ENCODE peak calls at places on chromosomes 2 and 18, in ten cellular contexts. Y, G, C, E, O, Z, W, T, J and K are unnamed samples.

GRCh38 chr2:176122633-176123482 is at the start of gene HOXD9:
- DNase-seq in Y (no peak), G (no peak), C (no peak), E (no peak), O (no peak), Z (peak; percentile 91), W (no peak), T (no peak), J (no peak), K (no peak)

GRCh38 chr2:222670191-222671038 is 1.0 kb upstream of the MOGAT1 start:
- DNase-seq in Y (no peak), G (no peak), C (no peak), E (no peak), O (no peak), Z (no peak), W (no peak), T (no peak), J (no peak), K (no peak)

GRCh38 chr18:2974731-2975130 is 38.2 kb downstream of the LPIN2 start:
- DNase-seq in Y (no peak), G (no peak), C (no peak), E (no peak), O (no peak), Z (no peak), W (no peak), T (no peak), J (no peak), K (no peak)

GRCh38 chr2:240232264-240232915 is 91.9 kb upstream of the OTOS start:
- DNase-seq in Y (no peak), G (no peak), C (no peak), E (no peak), O (peak; percentile 39), Z (no peak), W (no peak), T (no peak), J (no peak), K (no peak)

GRCh38 chr2:6943971-6944370 is 26.8 kb downstream of the RNF144A start:
- DNase-seq in Y (no peak), G (no peak), C (no peak), E (no peak), O (no peak), Z (no peak), W (peak; percentile 25), T (no peak), J (no peak), K (no peak)

GRCh38 chr2:85062565-85062964 is 70.6 kb upstream of the TCF7L1 start:
- DNase-seq in Y (peak; percentile 90), G (no peak), C (no peak), E (no peak), O (no peak), Z (no peak), W (no peak), T (no peak), J (no peak), K (no peak)

GRCh38 chr2:51153236-51153635 is 121.3 kb upstream of the NRXN1 start:
- DNase-seq in Y (no peak), G (no peak), C (no peak), E (no peak), O (no peak), Z (no peak), W (no peak), T (no peak), J (no peak), K (no peak)

GRCh38 chr2:114700440-114700839 is 258.0 kb downstream of the DPP10 start:
- DNase-seq in Y (no peak), G (no peak), C (no peak), E (no peak), O (no peak), Z (no peak), W (no peak), T (no peak), J (no peak), K (no peak)

GRCh38 chr2:236795861-236796219 is 226.2 kb downstream of the ACKR3 start:
- DNase-seq in Y (no peak), G (no peak), C (no peak), E (no peak), O (no peak), Z (no peak), W (no peak), T (no peak), J (no peak), K (no peak)

GRCh38 chr18:79625924-79626561 is 53.6 kb upstream of the CTDP1 start:
- DNase-seq in Y (no peak), G (no peak), C (no peak), E (no peak), O (no peak), Z (no peak), W (no peak), T (no peak), J (no peak), K (no peak)

GRCh38 chr2:69768217-69768616 is 26.3 kb downstream of the ANXA4 start:
- DNase-seq in Y (no peak), G (no peak), C (peak; percentile 35), E (peak; percentile 51), O (no peak), Z (no peak), W (no peak), T (no peak), J (no peak), K (no peak)

GRCh38 chr2:154386186-154386585 is 312.3 kb upstream of the KCNJ3 start:
- DNase-seq in Y (no peak), G (no peak), C (no peak), E (no peak), O (no peak), Z (no peak), W (no peak), T (no peak), J (no peak), K (no peak)

GRCh38 chr2:129240061-129240460 is 739.4 kb upstream of the RAB6C start:
- DNase-seq in Y (no peak), G (no peak), C (no peak), E (no peak), O (no peak), Z (no peak), W (no peak), T (no peak), J (no peak), K (no peak)

DNA sequence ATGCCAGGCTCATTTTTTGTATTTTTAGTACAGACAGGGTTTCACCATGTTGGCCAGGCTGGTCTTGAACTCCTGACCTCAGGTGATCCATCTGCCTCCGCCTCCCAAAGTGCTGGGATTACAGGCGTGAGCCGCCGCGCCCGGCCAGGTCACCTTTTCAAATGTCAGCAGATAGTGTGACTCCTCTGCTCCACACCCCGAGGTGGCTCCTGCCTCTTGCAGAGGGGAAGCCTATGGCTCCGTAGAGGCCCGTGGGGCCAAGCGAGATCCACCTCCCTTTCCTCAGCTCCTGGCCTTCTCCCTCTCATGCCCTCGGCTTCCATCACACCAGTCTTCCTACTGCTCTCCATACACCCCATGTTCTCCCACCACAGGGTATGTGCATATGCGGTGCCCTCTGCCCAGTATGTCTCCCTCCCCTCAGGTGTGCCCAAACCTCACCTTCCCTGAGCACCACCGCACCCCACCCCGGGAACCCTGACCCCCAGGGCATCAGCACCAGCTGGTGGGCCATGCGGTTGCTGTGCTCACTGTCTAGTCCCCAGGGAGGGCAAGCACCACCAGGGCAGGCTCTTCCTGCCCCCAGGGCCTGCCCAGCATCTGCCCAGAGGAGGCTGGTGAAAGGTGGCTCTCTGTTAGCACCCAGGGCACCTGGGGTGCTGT is 10.7 kb downstream of the GPR17 start:
- DNase-seq in Y (no peak), G (peak; percentile 42), C (no peak), E (no peak), O (peak; percentile 30), Z (no peak), W (no peak), T (no peak), J (no peak), K (no peak)
- H3K4me3 ChIP-seq in Y (no peak overlapping the region), G (no peak overlapping the region), C (no peak overlapping the region), E (no peak overlapping the region), O (no peak overlapping the region), Z (no peak overlapping the region), W (no peak overlapping the region), T (no peak overlapping the region), J (no peak overlapping the region), K (no peak overlapping the region)

GRCh38 chr2:179558010-179558911 is 293.6 kb upstream of the SESTD1 start:
- DNase-seq in Y (no peak), G (no peak), C (no peak), E (no peak), O (no peak), Z (no peak), W (no peak), T (no peak), J (no peak), K (no peak)

GRCh38 chr2:179554639-179555038 is 290.0 kb upstream of the SESTD1 start:
- DNase-seq in Y (no peak), G (no peak), C (no peak), E (no peak), O (no peak), Z (no peak), W (no peak), T (no peak), J (no peak), K (no peak)

GRCh38 chr2:179553382-179553781 is 288.8 kb upstream of the SESTD1 start:
- DNase-seq in Y (no peak), G (no peak), C (no peak), E (no peak), O (no peak), Z (no peak), W (no peak), T (no peak), J (no peak), K (no peak)

GRCh38 chr2:179556425-179556824 is 291.8 kb upstream of the SESTD1 start:
- DNase-seq in Y (no peak), G (no peak), C (no peak), E (no peak), O (no peak), Z (no peak), W (no peak), T (no peak), J (no peak), K (no peak)

GRCh38 chr2:179555681-179556283 is 291.1 kb upstream of the SESTD1 start:
- DNase-seq in Y (no peak), G (no peak), C (no peak), E (no peak), O (no peak), Z (no peak), W (no peak), T (no peak), J (no peak), K (no peak)
- H3K4me3 ChIP-seq in Y (no peak overlapping the region), G (no peak overlapping the region), C (no peak overlapping the region), E (no peak overlapping the region), O (no peak overlapping the region), Z (no peak overlapping the region), W (no peak overlapping the region), T (no peak overlapping the region), J (no peak overlapping the region), K (no peak overlapping the region)

DNA sequence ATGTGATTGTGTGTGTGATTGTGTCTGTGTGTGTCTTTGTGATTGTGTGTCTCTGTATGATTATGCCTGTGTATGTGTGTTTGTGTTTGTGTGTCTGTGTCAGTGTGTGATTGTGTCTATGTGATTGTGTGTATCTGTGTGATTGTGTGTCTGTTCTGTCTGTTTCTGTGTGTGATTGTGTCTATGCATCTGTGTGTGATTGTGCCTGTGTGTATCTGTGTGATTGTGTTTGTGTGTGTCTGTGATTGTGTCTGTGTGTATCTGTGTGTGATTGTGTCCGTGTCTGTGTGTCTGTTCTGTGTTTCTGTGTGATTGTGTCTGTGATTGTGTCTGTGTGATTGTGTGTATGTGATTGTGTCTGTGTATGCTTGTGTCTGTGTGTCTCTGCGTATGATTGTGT is 12.1 kb upstream of the KLHL30 start:
- DNase-seq in Y (no peak), G (no peak), C (no peak), E (no peak), O (no peak), Z (no peak), W (no peak), T (no peak), J (no peak), K (no peak)
- H3K4me3 ChIP-seq in Y (no peak overlapping the region), G (no peak overlapping the region), C (no peak overlapping the region), E (no peak overlapping the region), O (no peak overlapping the region), Z (no peak overlapping the region), W (no peak overlapping the region), T (no peak overlapping the region), J (no peak overlapping the region), K (no peak overlapping the region)

GRCh38 chr2:86072271-86072858 is 33.3 kb downstream of the POLR1A start:
- DNase-seq in Y (no peak), G (peak; percentile 74), C (peak; percentile 92), E (no peak), O (peak; percentile 89), Z (no peak), W (peak; percentile 57), T (no peak), J (no peak), K (no peak)
- H3K4me3 ChIP-seq in Y (no peak overlapping the region), G (no peak overlapping the region), C (no peak overlapping the region), E (no peak overlapping the region), O (no peak overlapping the region), Z (no peak overlapping the region), W (no peak overlapping the region), T (no peak overlapping the region), J (no peak overlapping the region), K (no peak overlapping the region)